ENCODE peak calls at places on chromosomes 1 and 21, in four cellular contexts. H is fibroblast of mammary gland, C is esophagus squamous epithelium, E is OCI-LY7. Y is an unnamed sample.

GRCh38 chr1:67724928-67725560 is 40.0 kb downstream of the GADD45A start:
- DNase-seq in H (peak), C (no peak), E (no peak), Y (no peak)

GRCh38 chr1:242854466-242854865 is 330.0 kb upstream of the PLD5 start:
- DNase-seq in H (no peak), C (no peak), E (no peak), Y (no peak)

GRCh38 chr1:220990417-220991337 is 111.4 kb downstream of the HLX start:
- DNase-seq in H (peak), C (no peak), E (no peak), Y (no peak)

GRCh38 chr1:221888218-221888617 is 146.3 kb upstream of the DUSP10 start:
- DNase-seq in H (no peak), C (no peak), E (peak), Y (no peak)

GRCh38 chr1:169003864-169004516 is 102.5 kb upstream of the ATP1B1 start:
- DNase-seq in H (no peak), C (no peak), E (no peak), Y (no peak)

GRCh38 chr1:181131255-181131901 is 42.9 kb downstream of the IER5 start:
- DNase-seq in H (no peak), C (no peak), E (peak), Y (peak)

GRCh38 chr1:167483790-167484189 is 34.5 kb downstream of the CD247 start:
- DNase-seq in H (no peak), C (no peak), E (no peak), Y (no peak)

GRCh38 chr1:246151796-246152434 is 355.2 kb downstream of the SMYD3 start:
- DNase-seq in H (peak), C (no peak), E (no peak), Y (no peak)

GRCh38 chr1:22045604-22046228 is 6.8 kb upstream of the CDC42 start:
- DNase-seq in H (peak), C (no peak), E (no peak), Y (no peak)

GRCh38 chr1:226647719-226648118 is 91.4 kb downstream of the ITPKB start:
- DNase-seq in H (no peak), C (no peak), E (no peak), Y (no peak)

GRCh38 chr1:55718758-55719671 is 503.9 kb upstream of the USP24 start:
- DNase-seq in H (peak), C (no peak), E (no peak), Y (no peak)

GRCh38 chr1:241632987-241633386 is 7.2 kb downstream of the CHML start:
- DNase-seq in H (no peak), C (no peak), E (no peak), Y (no peak)

GRCh38 chr1:81179239-81179638 is 621.5 kb upstream of the ADGRL2 start:
- DNase-seq in H (peak), C (no peak), E (no peak), Y (no peak)

GRCh38 chr1:28663871-28664470 is 4.6 kb upstream of the GMEB1 start:
- DNase-seq in H (no peak), C (no peak), E (no peak), Y (no peak)

GRCh38 chr1:18597159-18598042 is 33.2 kb upstream of the PAX7 start:
- DNase-seq in H (peak), C (no peak), E (peak), Y (peak)

GRCh38 chr1:212760126-212760823 is 31.3 kb downstream of the NSL1 start:
- DNase-seq in H (peak), C (no peak), E (peak), Y (no peak)

GRCh38 chr1:58812926-58813325 is 29.1 kb upstream of the JUN start:
- DNase-seq in H (no peak), C (no peak), E (no peak), Y (no peak)

GRCh38 chr1:62356257-62356835 is 37.1 kb upstream of the KANK4 start:
- DNase-seq in H (peak), C (no peak), E (no peak), Y (no peak)

GRCh38 chr1:151352001-151352718 is 5.1 kb upstream of the RFX5 start:
- DNase-seq in H (peak), C (no peak), E (no peak), Y (no peak)

GRCh38 chr1:155063550-155064108 is at the start of gene EFNA4:
- DNase-seq in H (peak), C (peak), E (peak), Y (peak)

GRCh38 chr1:219416598-219417238 is 196.2 kb downstream of the ZC3H11B start:
- DNase-seq in H (peak), C (no peak), E (peak), Y (peak)

GRCh38 chr1:22388666-22389455 is 62.8 kb upstream of the ZBTB40 start:
- DNase-seq in H (peak), C (no peak), E (no peak), Y (no peak)

GRCh38 chr1:247090455-247090854 is 11.8 kb upstream of the ZNF670 start:
- DNase-seq in H (no peak), C (no peak), E (no peak), Y (no peak)

GRCh38 chr1:56331207-56331891 is 248.0 kb downstream of the PLPP3 start:
- DNase-seq in H (no peak), C (no peak), E (no peak), Y (no peak)

GRCh38 chr1:29501227-29501976 is 265.1 kb downstream of the PTPRU start:
- DNase-seq in H (no peak), C (no peak), E (no peak), Y (no peak)

GRCh38 chr1:162349635-162350330 is 26.9 kb downstream of the SPATA46 start:
- DNase-seq in H (peak), C (no peak), E (no peak), Y (no peak)

GRCh38 chr1:54980528-54981241 is at the start of gene TMEM61:
- DNase-seq in H (no peak), C (no peak), E (no peak), Y (no peak)

GRCh38 chr1:46757256-46757955 is 38.5 kb upstream of the EFCAB14 start:
- DNase-seq in H (no peak), C (no peak), E (no peak), Y (no peak)

GRCh38 chr1:228927947-228928898 is 192.9 kb downstream of the RHOU start:
- DNase-seq in H (peak), C (no peak), E (no peak), Y (no peak)

GRCh38 chr1:245195398-245195797 is 40.6 kb downstream of the KIF26B start:
- DNase-seq in H (no peak), C (no peak), E (no peak), Y (no peak)

GRCh38 chr1:108646661-108647269 is 14.1 kb downstream of the HENMT1 start:
- DNase-seq in H (peak), C (peak), E (peak), Y (no peak)

GRCh38 chr1:28877132-28877781 is 37.1 kb upstream of the EPB41 start:
- DNase-seq in H (peak), C (no peak), E (peak), Y (peak)

GRCh38 chr1:94989398-94989797 is 62.5 kb upstream of the CNN3 start:
- DNase-seq in H (no peak), C (no peak), E (no peak), Y (no peak)

GRCh38 chr1:9689971-9690381 is 38.4 kb downstream of the PIK3CD start:
- DNase-seq in H (no peak), C (no peak), E (no peak), Y (no peak)
- TF ChIP-seq CTCF in H (peak), C (no peak), E (no peak), Y (no peak)

DNA sequence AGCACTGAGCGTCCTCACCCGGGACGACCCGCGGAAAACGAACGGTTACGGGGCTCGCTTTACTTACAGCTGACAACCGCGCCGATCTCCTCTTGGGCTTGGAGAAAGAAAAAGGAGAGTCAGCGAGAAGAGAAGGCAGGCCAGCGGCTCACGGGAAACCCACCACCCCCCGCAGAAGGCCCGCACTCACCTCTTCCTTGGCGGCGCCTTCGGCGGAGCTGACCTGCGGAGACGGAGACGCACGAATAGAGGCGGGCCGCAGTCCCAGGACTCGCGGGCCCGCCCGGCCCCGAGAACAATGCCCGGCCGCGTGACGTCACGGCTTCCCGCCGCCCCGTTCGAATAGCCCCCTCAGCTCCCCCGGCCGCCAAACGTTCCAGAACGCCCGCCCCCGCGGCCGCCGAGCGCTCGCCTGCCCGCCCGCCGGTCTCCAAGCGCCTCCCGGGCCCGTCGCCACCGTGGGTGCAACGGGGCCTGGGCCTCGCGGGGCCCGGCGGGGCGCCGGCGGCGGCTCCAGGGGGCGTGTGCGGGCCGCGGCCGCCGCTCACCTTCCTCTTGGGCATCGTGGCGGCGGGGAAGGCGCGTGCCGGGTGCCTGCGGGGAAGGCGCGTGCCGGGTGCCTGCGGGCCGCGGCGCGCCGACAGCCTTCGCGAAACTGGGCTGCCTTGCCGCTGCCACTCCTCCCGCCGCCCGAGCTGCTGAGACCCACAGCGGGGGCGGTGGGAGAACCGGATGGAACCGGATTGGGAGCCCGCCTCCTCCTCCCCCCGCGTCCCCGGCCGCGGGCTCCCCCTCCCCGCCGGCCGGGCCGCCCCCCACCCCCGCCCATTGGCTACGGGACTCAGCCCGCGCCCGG is at the start of gene HMGN1:
- DNase-seq in H (peak), C (peak), E (peak), Y (peak)
- TF ChIP-seq CTCF in H (no peak), C (no peak), E (no peak), Y (no peak)

GRCh38 chr21:17931080-17931479 is 111.9 kb upstream of the C21orf91 start:
- DNase-seq in H (no peak), C (no peak), E (peak), Y (no peak)
- TF ChIP-seq CTCF in H (peak), C (no peak), E (peak), Y (no peak)

GRCh38 chr1:152413909-152414308 is at the start of gene CRNN:
- DNase-seq in H (no peak), C (no peak), E (no peak), Y (no peak)
- TF ChIP-seq CTCF in H (no peak), C (no peak), E (no peak), Y (no peak)

GRCh38 chr1:27133158-27133557 is 21.8 kb downstream of the SLC9A1 start:
- DNase-seq in H (no peak), C (no peak), E (peak), Y (no peak)
- TF ChIP-seq CTCF in H (no peak), C (no peak), E (no peak), Y (no peak)

DNA sequence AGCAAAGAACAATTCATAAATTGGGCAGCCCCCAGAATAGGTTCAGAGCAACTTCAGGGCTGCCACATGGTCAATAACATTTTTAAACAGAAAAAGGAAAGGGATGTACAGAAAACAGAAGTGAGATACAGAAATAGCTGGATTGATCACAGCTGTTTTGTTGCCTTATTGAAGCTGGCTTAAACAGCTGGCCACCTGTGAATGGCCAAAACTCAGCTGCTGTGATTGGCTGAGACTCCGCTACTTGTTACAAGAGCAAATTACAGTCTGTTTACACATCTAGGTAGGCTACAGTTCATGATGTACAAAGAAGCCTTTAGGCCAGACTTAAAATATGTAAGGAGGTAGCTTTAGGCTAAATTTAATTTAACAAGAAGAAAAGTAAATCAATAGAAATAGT is 11.6 kb upstream of the IFNAR1 start:
- DNase-seq in H (no peak), C (no peak), E (peak), Y (no peak)
- TF ChIP-seq CTCF in H (no peak), C (no peak), E (no peak), Y (no peak)

DNA sequence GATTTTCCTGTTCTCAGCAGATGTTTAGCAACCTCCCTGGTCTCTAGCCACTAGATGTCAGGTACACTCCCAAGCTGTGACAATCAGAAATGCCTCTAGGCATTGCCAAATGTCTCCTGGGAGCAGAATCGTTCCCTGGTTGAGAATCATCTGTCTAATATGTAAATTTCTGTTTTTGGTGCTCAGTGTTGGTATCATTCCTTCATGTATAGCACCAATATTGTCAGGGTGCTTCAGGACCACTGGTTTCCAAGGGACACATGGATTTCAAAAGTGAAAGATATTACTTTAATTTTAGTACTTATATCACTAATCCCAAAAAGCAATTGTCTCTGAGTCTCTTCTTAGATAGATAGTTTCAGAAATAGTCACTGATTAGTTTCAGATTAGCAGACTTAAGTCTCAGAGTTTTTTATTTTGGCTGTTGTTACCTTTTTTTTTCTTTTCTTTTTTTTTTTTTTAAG is 160.1 kb downstream of the PTPRC start:
- DNase-seq in H (no peak), C (no peak), E (peak), Y (no peak)
- TF ChIP-seq CTCF in H (no peak), C (no peak), E (peak), Y (no peak)

GRCh38 chr1:110148961-110149360 is 1.3 kb upstream of the SLC6A17 start:
- DNase-seq in H (peak), C (no peak), E (peak), Y (no peak)
- TF ChIP-seq CTCF in H (peak), C (no peak), E (peak), Y (no peak)